ENCODE peak calls at places on chromosomes 7 and 10, in six cellular contexts. Z is MM.1S, B is BJ, X is Peyer's patch, A is choroid plexus epithelial cell, R is suprapubic skin. H is an unnamed sample.

GRCh38 chr10:94524146-94524545 is 21.4 kb upstream of the HELLS start:
- DNase-seq in Z (no peak), B (no peak), X (no peak), A (peak; percentile 44), R (no peak), H (no peak)

GRCh38 chr10:35127289-35127891 is 744 bp downstream of the CREM start:
- DNase-seq in Z (peak; percentile 53), B (peak; percentile 20), X (peak; percentile 46), A (peak; percentile 71), R (peak; percentile 88), H (peak; percentile 9)

GRCh38 chr10:102643346-102644065 is 773 bp upstream of the TRIM8 start:
- DNase-seq in Z (peak; percentile 56), B (no peak), X (peak; percentile 43), A (peak; percentile 82), R (no peak), H (peak; percentile 57)

GRCh38 chr7:45408407-45408737 is 165.8 kb upstream of the ADCY1 start:
- DNase-seq in Z (no peak), B (no peak), X (no peak), A (no peak), R (no peak), H (no peak)

GRCh38 chr7:114922151-114922651 is 307 bp downstream of the MDFIC start:
- DNase-seq in Z (peak; percentile 71), B (no peak), X (peak; percentile 41), A (peak; percentile 53), R (peak; percentile 65), H (peak; percentile 48)

GRCh38 chr7:95056107-95056689 is 148.8 kb downstream of the PPP1R9A start:
- DNase-seq in Z (no peak), B (no peak), X (no peak), A (no peak), R (no peak), H (no peak)

GRCh38 chr10:132684164-132684891 is 101.6 kb downstream of the NKX6-2 start:
- DNase-seq in Z (no peak), B (no peak), X (no peak), A (peak; percentile 23), R (peak; percentile 32), H (no peak)

GRCh38 chr7:108000875-108001758 is 1.8 kb downstream of the LAMB1 start:
- DNase-seq in Z (no peak), B (no peak), X (no peak), A (peak; percentile 56), R (peak; percentile 72), H (peak; percentile 74)

GRCh38 chr10:58512470-58513188 is at the start of gene BICC1:
- DNase-seq in Z (no peak), B (no peak), X (no peak), A (peak; percentile 63), R (peak; percentile 54), H (peak; percentile 55)

GRCh38 chr10:45409782-45410181 is 35.8 kb downstream of the ALOX5 start:
- DNase-seq in Z (no peak), B (no peak), X (no peak), A (no peak), R (no peak), H (no peak)

GRCh38 chr10:59887006-59887405 is 19.4 kb downstream of the CCDC6 start:
- DNase-seq in Z (no peak), B (no peak), X (no peak), A (no peak), R (no peak), H (no peak)

GRCh38 chr7:45888185-45888992 is at the start of gene IGFBP1:
- DNase-seq in Z (no peak), B (no peak), X (no peak), A (peak; percentile 33), R (no peak), H (peak; percentile 26)

GRCh38 chr7:159096736-159097581 is 47.7 kb downstream of the VIPR2 start:
- DNase-seq in Z (no peak), B (no peak), X (no peak), A (no peak), R (peak; percentile 46), H (peak; percentile 3)

GRCh38 chr7:151085691-151086620 is at the start of gene AGAP3:
- DNase-seq in Z (peak; percentile 85), B (no peak), X (peak; percentile 78), A (peak; percentile 77), R (peak; percentile 94), H (peak; percentile 94)

GRCh38 chr10:90813592-90814365 is 44.1 kb downstream of the HTR7 start:
- DNase-seq in Z (no peak), B (no peak), X (no peak), A (no peak), R (no peak), H (no peak)

GRCh38 chr10:6037422-6037821 is 24.7 kb downstream of the IL2RA start:
- DNase-seq in Z (no peak), B (no peak), X (no peak), A (no peak), R (no peak), H (no peak)

GRCh38 chr10:124677291-124677690 is 66.9 kb downstream of the FAM53B start:
- DNase-seq in Z (no peak), B (no peak), X (no peak), A (no peak), R (no peak), H (no peak)

GRCh38 chr7:151755131-151755787 is 121.7 kb downstream of the PRKAG2 start:
- DNase-seq in Z (no peak), B (no peak), X (no peak), A (no peak), R (peak; percentile 79), H (peak; percentile 24)

GRCh38 chr10:16986406-16987128 is 143.0 kb downstream of the CUBN start:
- DNase-seq in Z (no peak), B (no peak), X (no peak), A (peak; percentile 73), R (no peak), H (no peak)

GRCh38 chr7:102169651-102170416 is 116.8 kb upstream of the SH2B2 start:
- DNase-seq in Z (no peak), B (no peak), X (no peak), A (peak; percentile 81), R (no peak), H (no peak)

GRCh38 chr7:30549933-30550493 is 44.7 kb upstream of the GARS1 start:
- DNase-seq in Z (no peak), B (no peak), X (no peak), A (peak; percentile 30), R (no peak), H (no peak)

GRCh38 chr7:106952658-106953231 is 87.7 kb downstream of the PIK3CG start:
- DNase-seq in Z (no peak), B (no peak), X (no peak), A (no peak), R (no peak), H (no peak)

GRCh38 chr10:47383254-47384147 is 592 bp downstream of the ZNF488 start:
- DNase-seq in Z (no peak), B (no peak), X (no peak), A (no peak), R (no peak), H (peak; percentile 67)

GRCh38 chr7:29619848-29620247 is 56.2 kb downstream of the PRR15 start:
- DNase-seq in Z (no peak), B (no peak), X (no peak), A (no peak), R (no peak), H (no peak)

GRCh38 chr10:31460242-31460641 is 141.2 kb downstream of the ZEB1 start:
- DNase-seq in Z (no peak), B (no peak), X (no peak), A (no peak), R (no peak), H (no peak)

GRCh38 chr7:664402-664775 is 62.1 kb upstream of the DNAAF5 start:
- DNase-seq in Z (no peak), B (no peak), X (no peak), A (no peak), R (no peak), H (no peak)

GRCh38 chr7:666454-667292 is 59.8 kb upstream of the DNAAF5 start:
- DNase-seq in Z (no peak), B (no peak), X (no peak), A (no peak), R (peak; percentile 58), H (no peak)

GRCh38 chr7:668139-668871 is 58.2 kb upstream of the DNAAF5 start:
- DNase-seq in Z (no peak), B (peak; percentile 62), X (no peak), A (peak; percentile 89), R (peak; percentile 59), H (no peak)

GRCh38 chr7:665251-665650 is 61.2 kb upstream of the DNAAF5 start:
- DNase-seq in Z (no peak), B (no peak), X (no peak), A (peak; percentile 93), R (peak; percentile 49), H (no peak)

GRCh38 chr7:665751-666453 is 60.6 kb upstream of the DNAAF5 start:
- DNase-seq in Z (no peak), B (no peak), X (no peak), A (peak; percentile 46), R (peak; percentile 50), H (no peak)
- H3K4me3 ChIP-seq in Z (no peak overlapping the region), B (no peak overlapping the region), X (no peak overlapping the region), A (no peak overlapping the region), R (no peak overlapping the region), H (no peak overlapping the region)

GRCh38 chr10:23439452-23439919 is 611 bp downstream of the OTUD1 start:
- DNase-seq in Z (peak; percentile 13), B (no peak), X (peak; percentile 50), A (peak; percentile 27), R (peak; percentile 79), H (peak; percentile 8)
- H3K4me3 ChIP-seq in Z (peak overlapping the region; percentile 87), B (peak overlapping the region; percentile 77), X (peak overlapping the region; percentile 86), A (peak overlapping the region; percentile 63), R (peak overlapping the region; percentile 97), H (peak overlapping the region; percentile 60)

GRCh38 chr10:69470463-69471163 is 19.3 kb downstream of the TSPAN15 start:
- DNase-seq in Z (no peak), B (no peak), X (no peak), A (no peak), R (no peak), H (no peak)
- H3K4me3 ChIP-seq in Z (no peak overlapping the region), B (no peak overlapping the region), X (no peak overlapping the region), A (no peak overlapping the region), R (no peak overlapping the region), H (no peak overlapping the region)

GRCh38 chr7:14836006-14836405 is 66.5 kb downstream of the DGKB start:
- DNase-seq in Z (no peak), B (no peak), X (no peak), A (peak; percentile 42), R (no peak), H (no peak)

GRCh38 chr7:14834456-14834855 is 68.1 kb downstream of the DGKB start:
- DNase-seq in Z (peak; percentile 15), B (peak; percentile 22), X (no peak), A (peak; percentile 73), R (no peak), H (no peak)

GRCh38 chr7:14833707-14834106 is 68.8 kb downstream of the DGKB start:
- DNase-seq in Z (no peak), B (no peak), X (no peak), A (no peak), R (no peak), H (no peak)

GRCh38 chr7:14835399-14835798 is 67.2 kb downstream of the DGKB start:
- DNase-seq in Z (no peak), B (no peak), X (no peak), A (no peak), R (no peak), H (no peak)

DNA sequence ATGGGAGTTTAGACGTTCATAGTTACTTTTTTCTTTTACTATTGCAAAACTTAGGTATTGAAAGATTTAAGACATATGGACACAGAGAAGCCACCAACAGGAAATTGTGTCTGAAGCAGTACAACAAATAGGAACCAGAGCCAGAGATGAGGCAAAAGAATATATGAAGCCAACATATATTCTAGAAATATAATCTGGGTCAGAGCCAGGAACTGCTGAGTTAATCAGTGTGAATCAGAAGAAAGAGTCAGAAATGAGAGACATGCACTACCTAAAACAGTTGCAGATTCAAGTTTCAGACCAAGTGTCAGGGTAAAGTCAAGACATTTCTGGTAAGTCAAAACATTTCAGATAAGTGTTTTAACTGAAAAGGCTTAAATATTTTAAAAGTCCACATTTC is 67.7 kb downstream of the DGKB start:
- DNase-seq in Z (no peak), B (no peak), X (no peak), A (peak; percentile 69), R (no peak), H (no peak)
- H3K4me3 ChIP-seq in Z (no peak overlapping the region), B (no peak overlapping the region), X (no peak overlapping the region), A (no peak overlapping the region), R (no peak overlapping the region), H (no peak overlapping the region)